ENCODE peak calls at places on chromosomes 13 and 19, in eight cellular contexts. One of them, this sample, is unnamed.

GRCh38 chr13:50801087-50801931 is 42.2 kb downstream of the DLEU7 start:
- DNase-seq in AG09319: peak
- DNase-seq in mucosa of descending colon: peak
- DNase-seq in retinal pigment epithelial cell: peak
- DNase-seq in fibroblast of the aortic adventitia: peak
- DNase-seq in AG04449: peak
- DNase-seq in Calu3: peak
- DNase-seq in cardiac muscle cell: peak
- DNase-seq in this sample: peak

GRCh38 chr13:45773236-45773635 is 71.1 kb downstream of the CBY2 start:
- DNase-seq in mucosa of descending colon: no peak
- DNase-seq in fibroblast of the aortic adventitia: peak
- DNase-seq in AG09319: no peak
- DNase-seq in Calu3: no peak
- DNase-seq in cardiac muscle cell: no peak
- DNase-seq in AG04449: peak
- DNase-seq in retinal pigment epithelial cell: no peak
- DNase-seq in this sample: no peak

GRCh38 chr19:9622531-9622930 is 1.5 kb upstream of the ZNF561 start:
- DNase-seq in mucosa of descending colon: no peak
- DNase-seq in AG09319: no peak
- DNase-seq in AG04449: no peak
- DNase-seq in fibroblast of the aortic adventitia: peak
- DNase-seq in retinal pigment epithelial cell: no peak
- DNase-seq in cardiac muscle cell: no peak
- DNase-seq in Calu3: no peak
- DNase-seq in this sample: no peak

GRCh38 chr19:46297700-46298476 is 1.0 kb downstream of the HIF3A start:
- DNase-seq in fibroblast of the aortic adventitia: peak
- DNase-seq in cardiac muscle cell: peak
- DNase-seq in retinal pigment epithelial cell: no peak
- DNase-seq in AG04449: no peak
- DNase-seq in AG09319: no peak
- DNase-seq in mucosa of descending colon: peak
- DNase-seq in Calu3: no peak
- DNase-seq in this sample: no peak

GRCh38 chr13:52925221-52925620 is 76.8 kb upstream of the PCDH8 start:
- DNase-seq in Calu3: no peak
- DNase-seq in mucosa of descending colon: no peak
- DNase-seq in AG04449: no peak
- DNase-seq in fibroblast of the aortic adventitia: no peak
- DNase-seq in retinal pigment epithelial cell: no peak
- DNase-seq in AG09319: no peak
- DNase-seq in cardiac muscle cell: no peak
- DNase-seq in this sample: no peak

GRCh38 chr13:55977436-55977835 is 1163.3 kb upstream of the PRR20A start:
- DNase-seq in mucosa of descending colon: no peak
- DNase-seq in AG09319: no peak
- DNase-seq in Calu3: no peak
- DNase-seq in fibroblast of the aortic adventitia: no peak
- DNase-seq in cardiac muscle cell: no peak
- DNase-seq in retinal pigment epithelial cell: no peak
- DNase-seq in AG04449: no peak
- DNase-seq in this sample: no peak

GRCh38 chr13:76438050-76438449 is 448.2 kb downstream of the KCTD12 start:
- DNase-seq in AG04449: no peak
- DNase-seq in cardiac muscle cell: no peak
- DNase-seq in Calu3: no peak
- DNase-seq in retinal pigment epithelial cell: no peak
- DNase-seq in AG09319: no peak
- DNase-seq in mucosa of descending colon: no peak
- DNase-seq in fibroblast of the aortic adventitia: no peak
- DNase-seq in this sample: no peak

GRCh38 chr19:49343127-49343526 is 7.9 kb downstream of the CD37 start:
- DNase-seq in Calu3: no peak
- DNase-seq in AG04449: no peak
- DNase-seq in fibroblast of the aortic adventitia: no peak
- DNase-seq in cardiac muscle cell: no peak
- DNase-seq in mucosa of descending colon: no peak
- DNase-seq in AG09319: no peak
- DNase-seq in retinal pigment epithelial cell: no peak
- DNase-seq in this sample: no peak

GRCh38 chr13:35771898-35772297 is 295.4 kb upstream of the MAB21L1 start:
- DNase-seq in Calu3: no peak
- DNase-seq in AG04449: peak
- DNase-seq in retinal pigment epithelial cell: peak
- DNase-seq in cardiac muscle cell: peak
- DNase-seq in fibroblast of the aortic adventitia: peak
- DNase-seq in AG09319: peak
- DNase-seq in mucosa of descending colon: no peak
- DNase-seq in this sample: no peak

GRCh38 chr13:30154531-30154930 is 152.8 kb downstream of the KATNAL1 start:
- DNase-seq in mucosa of descending colon: no peak
- DNase-seq in cardiac muscle cell: no peak
- DNase-seq in AG09319: no peak
- DNase-seq in AG04449: no peak
- DNase-seq in Calu3: no peak
- DNase-seq in retinal pigment epithelial cell: no peak
- DNase-seq in fibroblast of the aortic adventitia: no peak
- DNase-seq in this sample: no peak

GRCh38 chr19:50838239-50838638 is 4.9 kb upstream of the KLK15 start:
- DNase-seq in cardiac muscle cell: peak
- DNase-seq in mucosa of descending colon: no peak
- DNase-seq in AG04449: no peak
- DNase-seq in AG09319: no peak
- DNase-seq in retinal pigment epithelial cell: no peak
- DNase-seq in Calu3: peak
- DNase-seq in fibroblast of the aortic adventitia: no peak
- DNase-seq in this sample: no peak
- TF ChIP-seq CTCF in cardiac muscle cell: peak
- TF ChIP-seq CTCF in mucosa of descending colon: no peak
- TF ChIP-seq CTCF in AG04449: no peak
- TF ChIP-seq CTCF in AG09319: no peak
- TF ChIP-seq CTCF in retinal pigment epithelial cell: peak
- TF ChIP-seq CTCF in Calu3: peak
- TF ChIP-seq CTCF in fibroblast of the aortic adventitia: peak
- TF ChIP-seq CTCF in this sample: peak

GRCh38 chr19:1852294-1852646 is 4.0 kb upstream of the REXO1 start:
- DNase-seq in Calu3: no peak
- DNase-seq in fibroblast of the aortic adventitia: no peak
- DNase-seq in AG09319: no peak
- DNase-seq in mucosa of descending colon: peak
- DNase-seq in cardiac muscle cell: no peak
- DNase-seq in retinal pigment epithelial cell: no peak
- DNase-seq in AG04449: no peak
- DNase-seq in this sample: no peak

GRCh38 chr19:1851581-1852293 is 3.5 kb upstream of the REXO1 start:
- DNase-seq in AG09319: no peak
- DNase-seq in retinal pigment epithelial cell: no peak
- DNase-seq in mucosa of descending colon: peak
- DNase-seq in cardiac muscle cell: no peak
- DNase-seq in Calu3: no peak
- DNase-seq in fibroblast of the aortic adventitia: no peak
- DNase-seq in AG04449: no peak
- DNase-seq in this sample: no peak

GRCh38 chr19:1849999-1850398 is 1.7 kb upstream of the REXO1 start:
- DNase-seq in fibroblast of the aortic adventitia: no peak
- DNase-seq in cardiac muscle cell: no peak
- DNase-seq in retinal pigment epithelial cell: no peak
- DNase-seq in mucosa of descending colon: no peak
- DNase-seq in Calu3: no peak
- DNase-seq in AG09319: no peak
- DNase-seq in AG04449: no peak
- DNase-seq in this sample: no peak

GRCh38 chr19:1852729-1853128 is 4.4 kb upstream of the REXO1 start:
- DNase-seq in fibroblast of the aortic adventitia: no peak
- DNase-seq in AG04449: no peak
- DNase-seq in retinal pigment epithelial cell: no peak
- DNase-seq in mucosa of descending colon: no peak
- DNase-seq in AG09319: no peak
- DNase-seq in Calu3: no peak
- DNase-seq in cardiac muscle cell: no peak
- DNase-seq in this sample: no peak

GRCh38 chr19:1850809-1851544 is 2.7 kb upstream of the REXO1 start:
- DNase-seq in AG04449: no peak
- DNase-seq in mucosa of descending colon: peak
- DNase-seq in cardiac muscle cell: no peak
- DNase-seq in Calu3: peak
- DNase-seq in fibroblast of the aortic adventitia: no peak
- DNase-seq in AG09319: no peak
- DNase-seq in retinal pigment epithelial cell: no peak
- DNase-seq in this sample: no peak
- TF ChIP-seq CTCF in AG04449: peak
- TF ChIP-seq CTCF in mucosa of descending colon: no peak
- TF ChIP-seq CTCF in cardiac muscle cell: no peak
- TF ChIP-seq CTCF in Calu3: no peak
- TF ChIP-seq CTCF in fibroblast of the aortic adventitia: no peak
- TF ChIP-seq CTCF in AG09319: no peak
- TF ChIP-seq CTCF in retinal pigment epithelial cell: peak
- TF ChIP-seq CTCF in this sample: peak

GRCh38 chr13:98592353-98592740 is 15.4 kb upstream of the STK24 start:
- DNase-seq in fibroblast of the aortic adventitia: no peak
- DNase-seq in AG04449: no peak
- DNase-seq in AG09319: no peak
- DNase-seq in retinal pigment epithelial cell: no peak
- DNase-seq in cardiac muscle cell: no peak
- DNase-seq in Calu3: no peak
- DNase-seq in mucosa of descending colon: no peak
- DNase-seq in this sample: no peak

GRCh38 chr13:98598043-98598442 is 21.1 kb upstream of the STK24 start:
- DNase-seq in Calu3: no peak
- DNase-seq in fibroblast of the aortic adventitia: peak
- DNase-seq in retinal pigment epithelial cell: no peak
- DNase-seq in AG04449: no peak
- DNase-seq in mucosa of descending colon: no peak
- DNase-seq in AG09319: no peak
- DNase-seq in cardiac muscle cell: peak
- DNase-seq in this sample: no peak

GRCh38 chr13:98599502-98600328 is 22.8 kb upstream of the STK24 start:
- DNase-seq in Calu3: no peak
- DNase-seq in mucosa of descending colon: no peak
- DNase-seq in cardiac muscle cell: no peak
- DNase-seq in AG04449: no peak
- DNase-seq in retinal pigment epithelial cell: no peak
- DNase-seq in fibroblast of the aortic adventitia: peak
- DNase-seq in AG09319: no peak
- DNase-seq in this sample: no peak

GRCh38 chr13:98591721-98592352 is 14.9 kb upstream of the STK24 start:
- DNase-seq in cardiac muscle cell: no peak
- DNase-seq in fibroblast of the aortic adventitia: no peak
- DNase-seq in retinal pigment epithelial cell: no peak
- DNase-seq in mucosa of descending colon: no peak
- DNase-seq in AG04449: no peak
- DNase-seq in Calu3: no peak
- DNase-seq in AG09319: no peak
- DNase-seq in this sample: no peak

GRCh38 chr13:98595134-98595533 is 18.2 kb upstream of the STK24 start:
- DNase-seq in AG04449: no peak
- DNase-seq in mucosa of descending colon: no peak
- DNase-seq in fibroblast of the aortic adventitia: no peak
- DNase-seq in retinal pigment epithelial cell: no peak
- DNase-seq in Calu3: no peak
- DNase-seq in cardiac muscle cell: no peak
- DNase-seq in AG09319: no peak
- DNase-seq in this sample: no peak
- TF ChIP-seq CTCF in AG04449: no peak
- TF ChIP-seq CTCF in mucosa of descending colon: no peak
- TF ChIP-seq CTCF in fibroblast of the aortic adventitia: no peak
- TF ChIP-seq CTCF in retinal pigment epithelial cell: no peak
- TF ChIP-seq CTCF in Calu3: no peak
- TF ChIP-seq CTCF in cardiac muscle cell: no peak
- TF ChIP-seq CTCF in AG09319: no peak
- TF ChIP-seq CTCF in this sample: no peak

GRCh38 chr19:6101991-6102390 is 8.3 kb downstream of the RFX2 start:
- DNase-seq in fibroblast of the aortic adventitia: no peak
- DNase-seq in AG04449: no peak
- DNase-seq in cardiac muscle cell: no peak
- DNase-seq in Calu3: no peak
- DNase-seq in retinal pigment epithelial cell: no peak
- DNase-seq in AG09319: no peak
- DNase-seq in mucosa of descending colon: no peak
- DNase-seq in this sample: no peak

GRCh38 chr19:6101291-6101690 is 9.0 kb downstream of the RFX2 start:
- DNase-seq in fibroblast of the aortic adventitia: peak
- DNase-seq in retinal pigment epithelial cell: no peak
- DNase-seq in cardiac muscle cell: no peak
- DNase-seq in Calu3: no peak
- DNase-seq in mucosa of descending colon: no peak
- DNase-seq in AG04449: no peak
- DNase-seq in AG09319: no peak
- DNase-seq in this sample: no peak

GRCh38 chr19:6105444-6105843 is 4.9 kb downstream of the RFX2 start:
- DNase-seq in retinal pigment epithelial cell: no peak
- DNase-seq in AG09319: no peak
- DNase-seq in mucosa of descending colon: no peak
- DNase-seq in AG04449: no peak
- DNase-seq in fibroblast of the aortic adventitia: no peak
- DNase-seq in cardiac muscle cell: no peak
- DNase-seq in Calu3: no peak
- DNase-seq in this sample: no peak

GRCh38 chr19:6103894-6104293 is 6.4 kb downstream of the RFX2 start:
- DNase-seq in mucosa of descending colon: no peak
- DNase-seq in Calu3: no peak
- DNase-seq in AG04449: no peak
- DNase-seq in fibroblast of the aortic adventitia: no peak
- DNase-seq in retinal pigment epithelial cell: no peak
- DNase-seq in AG09319: no peak
- DNase-seq in cardiac muscle cell: no peak
- DNase-seq in this sample: no peak

DNA sequence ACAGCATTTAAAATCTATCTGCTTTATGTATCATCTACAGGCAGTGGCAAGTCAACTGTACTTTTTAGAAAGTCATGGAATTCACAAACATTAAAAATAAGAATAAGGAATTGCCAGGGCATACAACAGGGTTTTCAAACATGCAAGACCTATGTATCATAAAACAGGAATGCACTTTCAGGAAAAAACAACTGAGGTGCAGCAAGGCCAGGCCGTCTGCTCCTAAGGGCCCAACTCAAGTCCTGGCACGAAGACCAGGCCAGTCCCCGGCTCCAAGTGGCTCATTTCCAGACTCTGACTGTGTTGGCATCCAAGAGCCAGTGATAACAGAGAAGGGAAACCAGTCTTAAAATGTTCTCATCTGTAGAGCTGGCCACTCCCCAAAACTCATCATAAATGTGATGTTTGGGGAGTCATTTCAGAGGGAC is 7.1 kb downstream of the RFX2 start:
- DNase-seq in mucosa of descending colon: no peak
- DNase-seq in Calu3: no peak
- DNase-seq in fibroblast of the aortic adventitia: peak
- DNase-seq in retinal pigment epithelial cell: peak
- DNase-seq in cardiac muscle cell: peak
- DNase-seq in AG09319: peak
- DNase-seq in AG04449: peak
- DNase-seq in this sample: no peak
- TF ChIP-seq CTCF in mucosa of descending colon: no peak
- TF ChIP-seq CTCF in Calu3: no peak
- TF ChIP-seq CTCF in fibroblast of the aortic adventitia: no peak
- TF ChIP-seq CTCF in retinal pigment epithelial cell: no peak
- TF ChIP-seq CTCF in cardiac muscle cell: no peak
- TF ChIP-seq CTCF in AG09319: no peak
- TF ChIP-seq CTCF in AG04449: no peak
- TF ChIP-seq CTCF in this sample: no peak

This sample was measured in progenitor cell of endocrine pancreas.